ENCODE peak calls at places on chromosomes 7 and 10, in ten cellular contexts. F is right lobe of liver, C is heart left ventricle, G is bronchial epithelial cell, Y is H9, B is nephron progenitor cell, V is Panc1, H is mammary epithelial cell, R is GM10248, U is Caco-2. L is an unnamed sample.
A peak's percentile ranks its signal among the peaks of the same experiment; 100 is the strongest.

GRCh38 chr7:117715784-117716445 is 157.3 kb downstream of the CTTNBP2 start:
- DNase-seq in C (no peak), Y (peak; percentile 56), H (peak; percentile 37), U (peak; percentile 57), F (no peak), B (peak; percentile 22), R (peak; percentile 38), V (peak; percentile 42), G (peak; percentile 64), L (no peak)

GRCh38 chr10:132427071-132427771 is 30.2 kb downstream of the PWWP2B start:
- DNase-seq in B (no peak), Y (no peak), C (no peak), H (no peak), R (no peak), U (no peak), F (no peak), V (no peak), G (no peak), L (no peak)

GRCh38 chr10:19775286-19775685 is 40.9 kb upstream of the PLXDC2 start:
- DNase-seq in R (no peak), F (no peak), H (no peak), C (no peak), Y (no peak), V (no peak), B (no peak), U (no peak), G (no peak), L (no peak)

GRCh38 chr10:31118561-31118960 is 86.9 kb upstream of the ZNF438 start:
- DNase-seq in V (no peak), H (peak; percentile 72), Y (no peak), R (no peak), U (no peak), F (no peak), B (no peak), C (no peak), G (peak; percentile 51), L (no peak)

GRCh38 chr10:126907423-126907970 is 2.3 kb downstream of the DOCK1 start:
- DNase-seq in Y (peak; percentile 27), R (no peak), C (no peak), G (no peak), F (no peak), V (no peak), U (no peak), H (no peak), B (no peak), L (no peak)

GRCh38 chr10:68135362-68135761 is 26.1 kb downstream of the MYPN start:
- DNase-seq in R (no peak), H (peak; percentile 6), Y (no peak), F (no peak), C (no peak), U (no peak), V (peak; percentile 57), B (no peak), G (peak; percentile 28), L (no peak)

GRCh38 chr7:94182066-94182465 is 177.9 kb upstream of the BET1 start:
- DNase-seq in F (no peak), B (no peak), G (peak; percentile 91), V (peak; percentile 35), Y (no peak), U (no peak), H (peak; percentile 70), R (no peak), C (no peak), L (no peak)

GRCh38 chr7:139629392-139630082 is 106.1 kb downstream of the CLEC2L start:
- DNase-seq in R (no peak), F (peak; percentile 41), Y (no peak), B (no peak), C (no peak), U (no peak), H (no peak), G (no peak), V (no peak), L (no peak)

GRCh38 chr10:77828376-77828775 is 98.2 kb downstream of the DLG5 start:
- DNase-seq in C (no peak), G (no peak), Y (no peak), H (no peak), B (no peak), U (no peak), R (no peak), V (no peak), F (no peak), L (no peak)

GRCh38 chr7:151825711-151826110 is 51.2 kb downstream of the PRKAG2 start:
- DNase-seq in F (no peak), C (no peak), R (no peak), U (no peak), V (no peak), G (no peak), Y (no peak), B (no peak), H (no peak), L (no peak)

GRCh38 chr10:47076949-47077348 is 165.7 kb downstream of the PTPN20 start:
- DNase-seq in G (no peak), V (no peak), B (no peak), Y (no peak), H (peak; percentile 31), F (no peak), U (no peak), C (no peak), R (no peak), L (no peak)

GRCh38 chr10:47081264-47081663 is 170.0 kb downstream of the PTPN20 start:
- DNase-seq in H (no peak), F (no peak), U (no peak), G (no peak), B (no peak), C (no peak), Y (no peak), V (no peak), R (no peak), L (no peak)

GRCh38 chr10:47079177-47079580 is 168.0 kb downstream of the PTPN20 start:
- DNase-seq in B (no peak), V (no peak), C (no peak), R (no peak), H (no peak), Y (no peak), F (no peak), U (no peak), G (peak; percentile 4), L (peak; percentile 3)

GRCh38 chr10:47077941-47078340 is 166.7 kb downstream of the PTPN20 start:
- DNase-seq in U (no peak), R (no peak), F (no peak), V (no peak), Y (no peak), C (no peak), G (no peak), B (no peak), H (no peak), L (peak; percentile 66)

GRCh38 chr10:47078393-47079163 is 167.3 kb downstream of the PTPN20 start:
- DNase-seq in Y (no peak), H (no peak), F (no peak), G (no peak), B (no peak), R (no peak), V (no peak), U (no peak), C (no peak), L (peak; percentile 73)
- TF ChIP-seq CTCF in Y (no peak), H (no peak), F (no peak), G (no peak), B (no peak), R (no peak), V (no peak), U (no peak), C (no peak), L (no peak)

GRCh38 chr7:80057503-80057902 is 77.1 kb upstream of the GNAI1 start:
- DNase-seq in U (no peak), G (no peak), H (no peak), V (no peak), Y (no peak), B (no peak), R (no peak), C (no peak), F (no peak), L (no peak)

GRCh38 chr7:80063855-80064254 is 70.8 kb upstream of the GNAI1 start:
- DNase-seq in V (no peak), H (no peak), F (no peak), C (no peak), R (no peak), G (no peak), U (no peak), B (no peak), Y (no peak), L (no peak)

GRCh38 chr7:80054356-80054755 is 80.3 kb upstream of the GNAI1 start:
- DNase-seq in Y (no peak), G (peak; percentile 58), F (no peak), U (no peak), R (no peak), H (peak; percentile 9), C (no peak), V (no peak), B (no peak), L (no peak)

DNA sequence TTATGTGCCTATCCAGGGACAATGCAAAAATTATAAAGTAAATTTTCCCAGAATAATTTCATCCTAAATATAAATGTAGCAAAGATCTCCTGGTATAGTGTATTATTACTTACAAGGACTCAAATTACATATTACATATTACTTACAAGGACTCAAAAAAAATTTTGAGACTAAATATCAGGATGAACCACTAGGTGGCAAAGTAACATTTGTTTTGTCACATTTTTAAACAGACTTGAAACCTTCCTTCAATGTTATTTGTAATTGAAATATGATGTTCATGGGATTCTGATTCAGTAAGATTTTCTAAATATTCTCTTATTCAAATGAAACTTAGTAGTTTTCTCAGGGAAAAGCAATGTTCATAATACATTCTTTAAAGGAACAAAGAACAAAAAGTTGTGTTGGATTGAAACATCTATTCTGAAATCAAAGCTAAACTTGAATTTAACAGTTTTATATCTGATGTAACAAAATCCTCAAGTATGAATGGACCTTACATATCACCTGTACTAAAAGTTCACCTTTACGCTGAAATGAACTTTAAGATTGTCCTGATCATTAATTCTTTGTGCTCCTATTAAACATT is 74.3 kb upstream of the GNAI1 start:
- DNase-seq in C (no peak), Y (no peak), B (no peak), V (peak; percentile 62), R (peak; percentile 20), U (no peak), F (no peak), G (peak; percentile 80), H (peak; percentile 43), L (no peak)
- TF ChIP-seq CTCF in C (peak; percentile 65), Y (peak; percentile 78), B (peak; percentile 60), V (peak; percentile 18), R (peak; percentile 47), U (peak; percentile 43), F (peak; percentile 60), G (no peak), H (peak; percentile 51), L (peak; percentile 69)

GRCh38 chr7:148967032-148967372 is 61.3 kb downstream of the PDIA4 start:
- DNase-seq in V (no peak), G (no peak), B (no peak), R (no peak), F (no peak), C (no peak), U (no peak), H (no peak), Y (no peak), L (no peak)
- TF ChIP-seq CTCF in V (no peak), G (no peak), B (no peak), R (no peak), F (peak; percentile 3), C (no peak), U (no peak), H (no peak), Y (peak; percentile 6), L (no peak)

DNA sequence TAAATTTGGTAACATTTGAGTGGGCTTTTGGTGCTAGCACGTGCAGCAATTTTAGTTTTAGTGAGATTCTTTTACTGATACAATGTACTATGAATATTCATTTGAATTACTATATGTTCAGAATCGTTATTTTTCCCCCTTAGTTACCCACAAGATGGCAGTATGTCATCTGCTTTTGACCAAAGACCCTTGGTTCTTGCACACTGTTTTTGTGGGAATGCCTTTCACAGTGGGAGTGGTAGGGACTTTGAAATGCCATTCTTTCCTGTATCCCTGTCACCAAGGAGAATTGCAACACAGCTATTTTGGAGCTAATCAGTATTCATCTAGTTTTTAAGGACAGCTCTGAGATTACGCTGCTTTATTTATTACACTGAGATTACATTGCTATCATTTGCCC is 40.6 kb downstream of the SEC23IP start:
- DNase-seq in B (no peak), Y (no peak), G (no peak), H (no peak), V (no peak), F (no peak), R (no peak), U (no peak), C (no peak), L (no peak)
- TF ChIP-seq CTCF in B (peak; percentile 54), Y (peak; percentile 72), G (no peak), H (peak; percentile 23), V (peak; percentile 55), F (peak; percentile 8), R (peak; percentile 18), U (peak; percentile 38), C (no peak), L (peak; percentile 49)